ENCODE peak calls at places on chromosome 19, in six cellular contexts. P is A549; W is HFF-Myc; L is CD8-positive, alpha-beta T cell; C is BJ; U is fibroblast of the aortic adventitia. K is an unnamed sample.
A peak's percentile ranks its signal among the peaks of the same experiment; 100 is the strongest.

GRCh38 chr19:37905936-37906867 is at the start of gene WDR87:
- DNase-seq in P (peak; percentile 73), W (no peak), L (peak; percentile 54), C (no peak), U (peak; percentile 4), K (no peak)

GRCh38 chr19:5949792-5950305 is 28.1 kb downstream of the RANBP3 start:
- DNase-seq in P (no peak), W (no peak), L (peak; percentile 49), C (no peak), U (no peak), K (no peak)

GRCh38 chr19:5103061-5103701 is 134.3 kb downstream of the KDM4B start:
- DNase-seq in P (no peak), W (no peak), L (no peak), C (no peak), U (peak; percentile 79), K (peak; percentile 10)

GRCh38 chr19:3964256-3965194 is 6.4 kb downstream of the DAPK3 start:
- DNase-seq in P (no peak), W (no peak), L (no peak), C (no peak), U (no peak), K (no peak)

GRCh38 chr19:39332293-39332692 is 3.5 kb downstream of the GMFG start:
- DNase-seq in P (no peak), W (no peak), L (no peak), C (no peak), U (no peak), K (no peak)

GRCh38 chr19:2235396-2236284 is 489 bp downstream of the PLEKHJ1 start:
- DNase-seq in P (no peak), W (no peak), L (no peak), C (no peak), U (no peak), K (no peak)

GRCh38 chr19:29887498-29887897 is 54.5 kb upstream of the URI1 start:
- DNase-seq in P (no peak), W (no peak), L (no peak), C (no peak), U (peak; percentile 14), K (no peak)

GRCh38 chr19:7506385-7507328 is 9.2 kb upstream of the ZNF358 start:
- DNase-seq in P (peak; percentile 62), W (no peak), L (peak; percentile 42), C (no peak), U (peak; percentile 85), K (peak; percentile 97)

GRCh38 chr19:46904114-46905060 is 43.6 kb downstream of the ARHGAP35 start:
- DNase-seq in P (no peak), W (peak; percentile 58), L (no peak), C (peak; percentile 82), U (peak; percentile 91), K (no peak)

GRCh38 chr19:4807188-4807587 is 15.7 kb downstream of the FEM1A start:
- DNase-seq in P (no peak), W (no peak), L (no peak), C (no peak), U (no peak), K (no peak)

GRCh38 chr19:1259873-1260748 is 9.0 kb upstream of the CIRBP start:
- DNase-seq in P (no peak), W (no peak), L (peak; percentile 62), C (no peak), U (no peak), K (no peak)

GRCh38 chr19:43610493-43610892 is 1.4 kb upstream of the SRRM5 start:
- DNase-seq in P (no peak), W (no peak), L (no peak), C (no peak), U (no peak), K (no peak)

GRCh38 chr19:46218160-46218559 is 11.4 kb upstream of the IGFL1 start:
- DNase-seq in P (no peak), W (peak; percentile 30), L (no peak), C (no peak), U (peak; percentile 32), K (no peak)

GRCh38 chr19:51097166-51097736 is 11.0 kb downstream of the CTU1 start:
- DNase-seq in P (peak; percentile 73), W (peak; percentile 22), L (peak; percentile 65), C (no peak), U (peak; percentile 53), K (no peak)

GRCh38 chr19:51097796-51098195 is 10.4 kb downstream of the CTU1 start:
- DNase-seq in P (no peak), W (no peak), L (no peak), C (no peak), U (no peak), K (no peak)

GRCh38 chr19:51099070-51099382 is 9.2 kb downstream of the CTU1 start:
- DNase-seq in P (no peak), W (no peak), L (no peak), C (no peak), U (no peak), K (no peak)

GRCh38 chr19:51096473-51097165 is 11.6 kb downstream of the CTU1 start:
- DNase-seq in P (peak; percentile 60), W (no peak), L (no peak), C (no peak), U (no peak), K (no peak)

DNA sequence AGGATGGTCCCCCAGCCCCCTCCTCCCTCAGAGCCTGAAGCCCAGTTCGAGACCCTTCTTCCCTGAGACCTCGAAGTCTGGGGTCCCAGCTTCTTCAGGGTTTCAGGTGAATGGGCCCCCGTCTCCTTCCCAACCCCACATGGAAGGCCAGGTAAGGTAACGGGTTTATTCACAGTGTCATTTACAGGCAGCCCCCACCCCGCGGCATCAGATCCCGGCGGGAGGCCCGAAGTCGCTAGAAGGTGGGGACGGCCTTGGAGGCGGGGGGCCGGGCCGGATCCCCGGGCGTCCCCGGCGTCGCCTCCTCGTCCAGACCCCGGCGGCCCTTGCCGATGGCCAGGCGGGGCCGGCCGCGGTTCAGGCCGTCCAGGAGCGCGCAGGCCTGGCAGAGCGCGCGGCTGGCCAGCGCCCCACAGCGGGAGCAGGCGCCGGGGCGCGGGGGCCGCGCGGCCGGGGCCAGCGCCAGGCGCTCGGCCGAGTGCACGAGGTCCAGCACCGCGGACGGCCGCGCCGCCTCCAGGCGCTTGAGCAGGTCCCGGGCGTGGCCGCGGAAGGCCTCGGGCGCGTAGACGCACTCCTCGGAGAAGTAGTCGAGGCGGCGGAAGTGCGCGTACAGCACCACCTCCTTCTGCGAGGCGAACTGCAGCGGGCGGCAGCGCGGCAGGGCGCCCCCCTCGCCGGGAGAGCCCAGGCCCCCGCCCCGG is 9.7 kb downstream of the CTU1 start:
- DNase-seq in P (no peak), W (no peak), L (peak; percentile 54), C (no peak), U (no peak), K (no peak)
- TF ChIP-seq CTCF in P (no peak), W (no peak), L (no peak), C (no peak), U (no peak), K (no peak)

DNA sequence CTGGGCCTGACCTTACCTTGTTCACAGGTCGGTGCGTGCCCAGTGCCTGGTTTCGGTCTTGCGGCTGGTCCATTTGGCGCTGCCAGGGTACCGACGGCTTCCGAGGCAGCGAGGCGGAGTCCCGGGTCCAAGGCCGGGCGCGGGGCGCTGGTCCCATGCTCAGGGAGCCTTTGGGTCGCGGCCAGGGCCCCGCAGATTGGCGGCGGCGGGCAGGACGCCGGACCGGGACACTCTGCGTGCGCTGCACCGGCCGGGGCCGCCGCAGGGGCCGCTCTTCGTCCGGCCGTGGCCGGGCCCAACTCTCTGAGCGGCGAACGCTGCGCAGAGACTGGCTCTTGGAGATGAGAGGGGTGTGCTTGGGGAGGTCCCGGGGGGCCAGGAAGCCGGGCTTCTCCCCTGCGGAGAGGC is 3.3 kb upstream of the WIZ start:
- DNase-seq in P (no peak), W (no peak), L (no peak), C (no peak), U (no peak), K (no peak)
- H3K4me3 ChIP-seq in P (no peak overlapping the region), W (peak overlapping the region; percentile 19), L (no peak overlapping the region), C (peak overlapping the region; percentile 41), U (peak overlapping the region; percentile 56), K (no peak overlapping the region)

GRCh38 chr19:50008532-50008931 is 16.6 kb downstream of the VRK3 start:
- DNase-seq in P (no peak), W (no peak), L (no peak), C (no peak), U (no peak), K (no peak)
- TF ChIP-seq CTCF in P (peak; percentile 29), W (peak; percentile 22), L (no peak), C (no peak), U (peak; percentile 17), K (peak; percentile 29)

GRCh38 chr19:54573330-54573872 is at the start of gene LILRA2:
- DNase-seq in P (no peak), W (no peak), L (no peak), C (no peak), U (no peak), K (no peak)
- H3K4me3 ChIP-seq in P (no peak within 1 kb of the TSS), W (no peak within 1 kb of the TSS), L (no peak within 1 kb of the TSS), C (no peak within 1 kb of the TSS), U (no peak within 1 kb of the TSS), K (no peak within 1 kb of the TSS)

DNA sequence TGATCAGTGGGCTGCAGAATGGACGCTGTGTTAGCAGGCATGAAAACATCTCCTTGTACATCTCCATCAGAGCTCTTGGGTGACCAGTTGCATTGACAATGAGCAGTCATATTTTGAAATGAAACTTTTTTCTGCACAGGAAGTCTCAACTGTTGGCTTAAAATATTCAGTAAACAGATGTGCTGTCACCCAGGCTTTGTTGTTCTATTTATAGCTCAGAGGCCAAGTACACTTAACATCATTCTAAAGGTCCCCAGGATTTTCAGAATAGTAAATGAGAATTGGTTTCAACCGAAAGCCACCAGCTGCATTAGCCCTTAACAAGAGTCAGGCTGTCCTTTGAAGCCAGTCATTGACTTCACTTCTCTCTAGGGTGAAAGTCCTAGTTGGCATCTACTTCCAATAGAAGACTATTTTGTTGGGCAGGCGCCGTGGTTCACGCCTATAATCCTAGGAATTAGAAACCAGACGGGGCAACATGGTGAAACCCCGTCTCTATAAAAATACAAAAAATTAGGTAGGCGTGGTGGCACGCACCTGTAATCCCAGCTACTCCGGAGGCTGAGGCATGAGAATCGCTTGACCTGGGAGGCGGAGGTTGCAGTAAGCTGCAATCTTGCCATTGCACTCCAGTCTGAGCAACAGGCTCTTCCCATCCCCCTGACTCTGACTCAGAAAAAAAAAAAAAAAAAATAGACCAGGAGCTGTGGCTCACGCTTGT is 7.9 kb upstream of the PDE4A start:
- DNase-seq in P (no peak), W (no peak), L (peak; percentile 36), C (no peak), U (no peak), K (no peak)
- TF ChIP-seq CTCF in P (no peak), W (no peak), L (no peak), C (no peak), U (no peak), K (no peak)

DNA sequence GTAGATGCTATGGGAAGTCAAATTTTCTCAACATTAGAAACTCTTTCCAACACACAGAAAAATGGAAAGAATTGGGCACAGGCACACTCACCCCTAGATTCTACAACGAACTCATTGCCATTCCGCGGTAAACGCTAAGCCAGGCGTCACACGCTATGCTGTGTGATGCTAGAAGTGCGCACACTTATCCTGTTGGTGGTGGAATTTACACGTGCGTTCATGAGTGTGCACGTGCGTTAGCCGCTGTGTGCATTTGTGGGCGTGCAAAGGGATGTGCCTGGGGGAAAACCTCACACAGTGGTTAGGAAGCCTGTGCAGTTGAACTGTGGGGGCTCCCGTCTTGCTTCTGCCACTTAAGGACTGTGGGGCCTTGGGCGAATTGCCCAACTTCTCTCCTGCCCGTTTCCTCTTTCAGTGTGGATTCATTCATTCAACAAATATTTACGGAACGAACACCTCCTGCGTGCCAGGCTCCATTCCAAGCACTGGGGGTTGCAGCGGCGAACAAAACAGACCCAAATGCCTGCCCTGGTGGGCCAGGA is 7.7 kb downstream of the NFILZ start:
- DNase-seq in P (peak; percentile 63), W (no peak), L (peak; percentile 21), C (no peak), U (peak; percentile 21), K (no peak)
- H3K4me3 ChIP-seq in P (no peak overlapping the region), W (no peak overlapping the region), L (no peak overlapping the region), C (no peak overlapping the region), U (no peak overlapping the region), K (no peak overlapping the region)

K was measured in LNCaP clone FGC.